ENCODE peak calls at places on chromosome 21, in seven cellular contexts. F is naive thymus-derived CD8-positive, alpha-beta T cell; X is G401; G is Calu3; O is activated naive CD8-positive, alpha-beta T cell treated with anti-CD3 and anti-CD28 coated beads, Interleukin-2, amount 50 U/mL, for 24 hours; N is fibroblast of the conjunctiva; Y is trophoblast cell. Z is an unnamed sample.

GRCh38 chr21:46194374-46195334 is 10.4 kb upstream of the SPATC1L start:
- DNase-seq in G (no peak), O (no peak), F (no peak), Y (no peak), X (peak), N (no peak), Z (no peak)

GRCh38 chr21:27787046-27787445 is 820.2 kb upstream of the ADAMTS5 start:
- DNase-seq in G (no peak), N (no peak), X (no peak), Y (no peak), O (no peak), F (no peak), Z (no peak)

GRCh38 chr21:26806734-26807372 is 38.4 kb downstream of the ADAMTS1 start:
- DNase-seq in G (no peak), O (no peak), X (no peak), N (no peak), F (no peak), Y (no peak), Z (no peak)

GRCh38 chr21:41024341-41025056 is 143.5 kb upstream of the BACE2 start:
- DNase-seq in N (no peak), Y (peak), G (no peak), O (no peak), F (no peak), X (no peak), Z (no peak)

GRCh38 chr21:34900376-34900775 is 148.7 kb downstream of the RUNX1 start:
- DNase-seq in G (no peak), X (no peak), Y (no peak), F (no peak), N (no peak), O (no peak), Z (no peak)

GRCh38 chr21:29299046-29299905 is 554 bp downstream of the BACH1 start:
- DNase-seq in Y (peak), O (peak), X (peak), N (peak), G (peak), F (peak), Z (peak)

GRCh38 chr21:15011967-15012366 is 52.8 kb downstream of the NRIP1 start:
- DNase-seq in N (no peak), O (no peak), Y (no peak), F (no peak), X (no peak), G (no peak), Z (no peak)

GRCh38 chr21:45035477-45035848 is 38.9 kb upstream of the ADARB1 start:
- DNase-seq in F (no peak), X (no peak), N (no peak), O (no peak), G (no peak), Y (peak), Z (no peak)

GRCh38 chr21:38863291-38863690 is 57.6 kb downstream of the ETS2 start:
- DNase-seq in F (no peak), Y (peak), G (no peak), O (no peak), X (no peak), N (no peak), Z (no peak)

GRCh38 chr21:44566403-44566802 is 7.1 kb upstream of the KRTAP10-4 start:
- DNase-seq in N (no peak), X (no peak), O (no peak), F (no peak), G (no peak), Y (peak), Z (no peak)

GRCh38 chr21:22827422-22827821 is 1829.2 kb downstream of the NCAM2 start:
- DNase-seq in G (no peak), N (no peak), Y (no peak), X (no peak), O (no peak), F (no peak), Z (no peak)

GRCh38 chr21:31872452-31873274 is at the start of gene HUNK:
- DNase-seq in F (no peak), Y (peak), N (no peak), G (peak), O (peak), X (peak), Z (no peak)

GRCh38 chr21:44611551-44611950 is 328 bp upstream of the KRTAP10-8 start:
- DNase-seq in Y (no peak), G (no peak), X (no peak), O (no peak), F (no peak), N (no peak), Z (no peak)

GRCh38 chr21:29155118-29155932 is 24.9 kb downstream of the MAP3K7CL start:
- DNase-seq in X (peak), F (no peak), G (peak), N (no peak), Y (peak), O (no peak), Z (no peak)

GRCh38 chr21:34179204-34179935 is 106.0 kb downstream of the MRPS6 start:
- DNase-seq in N (no peak), X (no peak), Y (no peak), G (no peak), O (no peak), F (no peak), Z (no peak)

GRCh38 chr21:41241341-41241740 is 73.4 kb downstream of the BACE2 start:
- DNase-seq in G (no peak), F (no peak), N (no peak), O (no peak), Y (no peak), X (no peak), Z (no peak)

GRCh38 chr21:43775795-43776430 is at the start of gene CSTB:
- DNase-seq in X (peak), O (peak), F (peak), Y (peak), G (peak), N (no peak), Z (peak)

GRCh38 chr21:38359835-38360234 is 103.0 kb downstream of the KCNJ15 start:
- DNase-seq in N (no peak), G (no peak), Y (no peak), O (no peak), X (no peak), F (no peak), Z (no peak)

GRCh38 chr21:36400719-36401118 is 15.5 kb downstream of the CHAF1B start:
- DNase-seq in O (no peak), F (no peak), Y (no peak), G (no peak), N (no peak), X (no peak), Z (no peak)

GRCh38 chr21:15804247-15804985 is 74.6 kb downstream of the USP25 start:
- DNase-seq in N (no peak), F (no peak), O (no peak), Y (no peak), X (peak), G (no peak), Z (no peak)

GRCh38 chr21:31397939-31398338 is 53.9 kb upstream of the TIAM1 start:
- DNase-seq in N (no peak), X (no peak), Y (no peak), O (peak), G (no peak), F (peak), Z (peak)

GRCh38 chr21:40186036-40186435 is 318.8 kb downstream of the PCP4 start:
- DNase-seq in N (no peak), G (no peak), Y (no peak), X (no peak), O (no peak), F (no peak), Z (no peak)

GRCh38 chr21:26811031-26811430 is 34.2 kb downstream of the ADAMTS1 start:
- DNase-seq in X (no peak), O (no peak), G (no peak), F (no peak), Y (peak), N (no peak), Z (no peak)

GRCh38 chr21:18155508-18156193 is 89.0 kb upstream of the CHODL start:
- DNase-seq in X (no peak), Y (no peak), O (no peak), N (no peak), F (no peak), G (no peak), Z (no peak)

GRCh38 chr21:35190201-35190701 is 141.1 kb upstream of the RUNX1 start:
- DNase-seq in Y (peak), F (no peak), G (no peak), N (no peak), O (no peak), X (no peak), Z (no peak)

GRCh38 chr21:37223804-37224345 is 43.3 kb downstream of the VPS26C start:
- DNase-seq in F (no peak), Y (no peak), O (no peak), X (no peak), G (no peak), N (no peak), Z (no peak)

GRCh38 chr21:27212444-27212843 is 245.6 kb upstream of the ADAMTS5 start:
- DNase-seq in O (no peak), F (no peak), N (no peak), Y (no peak), G (no peak), X (no peak), Z (no peak)